ENCODE peak calls at places on chromosomes 12 and 14, in five cellular contexts. M is uterus, P is GM23338, F is ascending aorta, Q is upper lobe of right lung. U is an unnamed sample. For H3K4me1 and H3K27me3, the result is how much of the 10 kb centered on the place peaks cover.

GRCh38 chr12:101004891-101005290 is 205.1 kb downstream of the SLC5A8 start:
- DNase-seq in M (no peak), P (no peak), F (no peak), Q (no peak), U (no peak)

GRCh38 chr12:26524862-26525465 is 308.0 kb downstream of the ITPR2 start:
- DNase-seq in M (no peak), P (peak), F (no peak), Q (no peak), U (peak)

GRCh38 chr12:122028165-122028591 is 6.5 kb downstream of the BCL7A start:
- DNase-seq in M (no peak), P (no peak), F (no peak), Q (no peak), U (no peak)

GRCh38 chr12:15684896-15685658 is 104.1 kb downstream of the EPS8 start:
- DNase-seq in M (no peak), P (no peak), F (no peak), Q (no peak), U (no peak)

GRCh38 chr12:123032736-123033391 is 52.4 kb downstream of the ARL6IP4 start:
- DNase-seq in M (no peak), P (no peak), F (no peak), Q (peak), U (no peak)

GRCh38 chr12:65278576-65279386 is at the start of gene MSRB3:
- DNase-seq in M (peak), P (peak), F (peak), Q (peak), U (no peak)

GRCh38 chr12:93982847-93983315 is 165.5 kb upstream of the PLXNC1 start:
- DNase-seq in M (no peak), P (no peak), F (no peak), Q (no peak), U (no peak)

GRCh38 chr12:29547151-29547561 is 49.7 kb upstream of the OVCH1 start:
- DNase-seq in M (no peak), P (peak), F (no peak), Q (no peak), U (no peak)

GRCh38 chr12:27336254-27336653 is 3.6 kb downstream of the BMAL2 start:
- DNase-seq in M (no peak), P (no peak), F (no peak), Q (no peak), U (peak)

GRCh38 chr14:62673014-62673727 is 372.1 kb downstream of the KCNH5 start:
- DNase-seq in M (no peak), P (no peak), F (no peak), Q (no peak), U (no peak)

GRCh38 chr12:13278249-13278787 is 81.8 kb downstream of the EMP1 start:
- DNase-seq in M (peak), P (peak), F (peak), Q (peak), U (peak)

GRCh38 chr14:23577004-23577681 is 1.4 kb downstream of the JPH4 start:
- DNase-seq in M (no peak), P (peak), F (no peak), Q (no peak), U (no peak)

GRCh38 chr12:43444940-43445564 is 107.0 kb downstream of the ADAMTS20 start:
- DNase-seq in M (peak), P (peak), F (no peak), Q (no peak), U (peak)

GRCh38 chr12:88579572-88579940 is 715 bp downstream of the KITLG start:
- DNase-seq in M (peak), P (no peak), F (no peak), Q (peak), U (peak)

GRCh38 chr12:99087278-99087677 is 442.2 kb downstream of the APAF1 start:
- DNase-seq in M (no peak), P (peak), F (no peak), Q (no peak), U (peak)

GRCh38 chr12:57781241-57781640 is 1.3 kb upstream of the TSFM start:
- DNase-seq in M (no peak), P (no peak), F (peak), Q (no peak), U (no peak)

GRCh38 chr12:3938042-3938544 is 64.9 kb upstream of the PARP11 start:
- DNase-seq in M (no peak), P (no peak), F (no peak), Q (no peak), U (no peak)
- H3K4me1 ChIP-seq in M (under half), P (under half), F (under half), Q (under half), U (under half)

GRCh38 chr14:61574514-61574807 is 120.9 kb upstream of the HIF1A start:
- DNase-seq in M (no peak), P (no peak), F (no peak), Q (no peak), U (no peak)
- H3K4me3 ChIP-seq in M (no peak), P (no peak), F (no peak), Q (no peak), U (no peak)

DNA sequence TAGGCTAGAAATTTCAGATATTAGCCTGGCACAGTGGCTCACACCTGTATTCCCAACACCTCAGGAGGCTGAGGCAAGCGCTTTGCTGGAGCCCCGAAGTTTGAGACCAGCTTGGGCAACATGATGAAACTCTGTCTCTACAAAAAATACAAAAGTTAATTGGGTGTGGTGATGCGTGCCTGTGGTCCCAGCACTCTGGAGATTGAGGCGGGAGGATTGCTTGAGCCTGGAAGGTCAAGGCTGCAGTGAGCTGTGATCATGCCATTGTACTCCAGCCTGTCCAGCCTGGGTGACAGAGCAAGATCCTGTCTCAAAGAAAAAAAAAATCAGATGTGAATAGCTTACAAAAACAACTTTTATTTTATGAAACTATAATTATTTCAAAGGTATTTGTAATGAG is 15.1 kb downstream of the FRMD6 start:
- DNase-seq in M (no peak), P (no peak), F (no peak), Q (no peak), U (no peak)
- H3K27me3 ChIP-seq in M (under half), P (under half), F (under half), Q (under half), U (under half)

GRCh38 chr12:113232787-113233585 is 11.7 kb downstream of the TPCN1 start:
- DNase-seq in M (no peak), P (peak), F (peak), Q (no peak), U (no peak)
- H3K4me1 ChIP-seq in M (under half), P (under half), F (under half), Q (under half), U (under half)

GRCh38 chr12:1517734-1518485 is 76.5 kb downstream of the FBXL14 start:
- DNase-seq in M (no peak), P (no peak), F (no peak), Q (peak), U (no peak)
- H3K4me3 ChIP-seq in M (no peak), P (no peak), F (no peak), Q (no peak), U (no peak)

GRCh38 chr14:69619007-69619406 is 7.6 kb downstream of the SUSD6 start:
- DNase-seq in M (no peak), P (no peak), F (no peak), Q (no peak), U (no peak)
- H3K27me3 ChIP-seq in M (under half), P (under half), F (under half), Q (under half), U (under half)

DNA sequence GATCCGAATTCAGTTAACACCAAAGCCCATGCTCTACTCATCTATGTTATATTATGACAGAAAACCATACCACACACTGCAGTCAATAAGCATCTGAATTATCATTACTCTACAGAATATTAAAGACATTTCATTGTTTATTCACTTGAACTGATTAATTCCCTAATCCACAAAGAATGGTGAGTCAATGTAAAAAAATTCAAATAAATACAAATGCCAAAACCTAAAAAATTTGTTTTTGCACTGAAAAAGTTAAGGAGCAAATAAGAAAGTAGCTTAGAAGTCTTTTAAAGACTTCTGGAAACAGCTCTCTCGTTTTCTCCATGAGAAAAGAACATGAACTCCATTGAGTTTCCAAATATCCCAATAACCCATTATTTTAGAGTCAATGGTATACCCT is 13.6 kb downstream of the NID2 start:
- DNase-seq in M (no peak), P (no peak), F (no peak), Q (no peak), U (no peak)
- H3K4me1 ChIP-seq in M (under half), P (under half), F (under half), Q (under half), U (under half)

DNA sequence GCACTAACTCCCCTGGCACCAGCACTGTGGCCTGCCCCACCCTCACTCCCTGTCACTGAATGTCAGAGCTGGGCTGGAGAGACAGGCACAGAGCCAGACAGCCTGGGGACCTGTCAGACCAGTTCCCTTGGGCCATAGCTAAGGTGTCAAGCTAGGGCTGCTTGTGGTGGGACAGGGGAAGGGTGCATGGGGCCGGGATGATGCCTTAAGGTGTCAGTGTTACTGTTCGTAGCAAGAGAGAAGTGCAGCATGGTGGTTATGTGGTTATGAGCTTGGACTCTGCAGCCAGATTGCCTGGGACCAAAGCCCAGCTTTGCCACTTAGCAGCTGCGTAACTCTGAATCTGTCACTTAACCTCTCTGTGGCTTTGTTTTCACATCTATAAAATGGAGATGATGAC is 3.8 kb downstream of the RAPGEF3 start:
- DNase-seq in M (no peak), P (no peak), F (no peak), Q (peak), U (peak)
- H3K4me3 ChIP-seq in M (no peak), P (no peak), F (peak), Q (peak), U (no peak)

U was measured in small intestine.